ENCODE peak calls at places on chromosomes 12 and 14, in four cellular contexts. One of them, this sample, is unnamed. For H3K36me3, the result is how much of the 10 kb centered on the place peaks cover.

GRCh38 chr12:131682511-131682895 is 28.4 kb upstream of the SFSWAP start:
- DNase-seq in GM23338: no peak
- DNase-seq in PC-3: no peak
- DNase-seq in neural progenitor cell: no peak
- DNase-seq in this sample: no peak

GRCh38 chr12:116130431-116130830 is 147.1 kb downstream of the MED13L start:
- DNase-seq in PC-3: no peak
- DNase-seq in GM23338: no peak
- DNase-seq in neural progenitor cell: no peak
- DNase-seq in this sample: peak

GRCh38 chr12:52783563-52784316 is 6.6 kb upstream of the KRT76 start:
- DNase-seq in GM23338: no peak
- DNase-seq in PC-3: no peak
- DNase-seq in neural progenitor cell: no peak
- DNase-seq in this sample: no peak

GRCh38 chr14:49306152-49306751 is 279.9 kb downstream of the RPS29 start:
- DNase-seq in PC-3: peak
- DNase-seq in GM23338: peak
- DNase-seq in neural progenitor cell: peak
- DNase-seq in this sample: no peak

GRCh38 chr14:104897286-104898194 is 27.1 kb upstream of the PLD4 start:
- DNase-seq in PC-3: no peak
- DNase-seq in GM23338: no peak
- DNase-seq in neural progenitor cell: no peak
- DNase-seq in this sample: peak

GRCh38 chr14:36129181-36129580 is 47.3 kb downstream of the PTCSC3 start:
- DNase-seq in neural progenitor cell: peak
- DNase-seq in PC-3: peak
- DNase-seq in GM23338: peak
- DNase-seq in this sample: no peak

GRCh38 chr14:68637106-68638021 is 155.5 kb downstream of the ZFP36L1 start:
- DNase-seq in PC-3: no peak
- DNase-seq in neural progenitor cell: no peak
- DNase-seq in GM23338: no peak
- DNase-seq in this sample: peak

GRCh38 chr12:131057722-131058515 is 104.2 kb downstream of the ADGRD1 start:
- DNase-seq in PC-3: no peak
- DNase-seq in GM23338: no peak
- DNase-seq in neural progenitor cell: no peak
- DNase-seq in this sample: no peak

GRCh38 chr12:6684609-6685008 is 4.6 kb downstream of the ZNF384 start:
- DNase-seq in PC-3: peak
- DNase-seq in GM23338: peak
- DNase-seq in neural progenitor cell: peak
- DNase-seq in this sample: no peak

GRCh38 chr14:66426451-66426850 is 59.7 kb upstream of the CCDC196 start:
- DNase-seq in neural progenitor cell: no peak
- DNase-seq in PC-3: no peak
- DNase-seq in GM23338: no peak
- DNase-seq in this sample: no peak

GRCh38 chr12:3089588-3089987 is 12.4 kb downstream of the TSPAN9 start:
- DNase-seq in GM23338: no peak
- DNase-seq in neural progenitor cell: no peak
- DNase-seq in PC-3: no peak
- DNase-seq in this sample: no peak

GRCh38 chr12:3091030-3091304 is 13.8 kb downstream of the TSPAN9 start:
- DNase-seq in GM23338: no peak
- DNase-seq in PC-3: no peak
- DNase-seq in neural progenitor cell: no peak
- DNase-seq in this sample: no peak

GRCh38 chr12:3092770-3093169 is 15.6 kb downstream of the TSPAN9 start:
- DNase-seq in GM23338: no peak
- DNase-seq in neural progenitor cell: no peak
- DNase-seq in PC-3: no peak
- DNase-seq in this sample: no peak

GRCh38 chr12:3090238-3091029 is 13.3 kb downstream of the TSPAN9 start:
- DNase-seq in neural progenitor cell: no peak
- DNase-seq in PC-3: no peak
- DNase-seq in GM23338: no peak
- DNase-seq in this sample: peak

GRCh38 chr12:3091650-3092207 is 14.6 kb downstream of the TSPAN9 start:
- DNase-seq in neural progenitor cell: peak
- DNase-seq in GM23338: no peak
- DNase-seq in PC-3: no peak
- DNase-seq in this sample: no peak
- H3K36me3 ChIP-seq in neural progenitor cell: under half
- H3K36me3 ChIP-seq in GM23338: under half
- H3K36me3 ChIP-seq in PC-3: under half
- H3K36me3 ChIP-seq in this sample: under half

GRCh38 chr14:57937681-57938080 is 71.8 kb upstream of the SLC35F4 start:
- DNase-seq in GM23338: no peak
- DNase-seq in PC-3: no peak
- DNase-seq in neural progenitor cell: no peak
- DNase-seq in this sample: no peak

GRCh38 chr14:57943541-57943940 is 77.6 kb upstream of the SLC35F4 start:
- DNase-seq in neural progenitor cell: no peak
- DNase-seq in PC-3: no peak
- DNase-seq in GM23338: no peak
- DNase-seq in this sample: no peak

GRCh38 chr14:57943038-57943437 is 77.1 kb upstream of the SLC35F4 start:
- DNase-seq in neural progenitor cell: no peak
- DNase-seq in PC-3: no peak
- DNase-seq in GM23338: no peak
- DNase-seq in this sample: no peak

GRCh38 chr14:57938533-57938932 is 72.6 kb upstream of the SLC35F4 start:
- DNase-seq in PC-3: no peak
- DNase-seq in neural progenitor cell: no peak
- DNase-seq in GM23338: no peak
- DNase-seq in this sample: no peak

GRCh38 chr14:57939084-57939483 is 73.2 kb upstream of the SLC35F4 start:
- DNase-seq in GM23338: no peak
- DNase-seq in PC-3: no peak
- DNase-seq in neural progenitor cell: no peak
- DNase-seq in this sample: no peak
- H2AFZ ChIP-seq in GM23338: peak
- H2AFZ ChIP-seq in PC-3: no peak
- H2AFZ ChIP-seq in neural progenitor cell: no peak
- H2AFZ ChIP-seq in this sample: no peak

GRCh38 chr12:80935076-80935475 is 2.7 kb downstream of the LIN7A start:
- DNase-seq in PC-3: no peak
- DNase-seq in GM23338: no peak
- DNase-seq in neural progenitor cell: peak
- DNase-seq in this sample: no peak

GRCh38 chr12:80936642-80937390 is 918 bp downstream of the LIN7A start:
- DNase-seq in GM23338: peak
- DNase-seq in neural progenitor cell: peak
- DNase-seq in PC-3: peak
- DNase-seq in this sample: peak

GRCh38 chr12:80937391-80938238 is at the start of gene LIN7A:
- DNase-seq in neural progenitor cell: peak
- DNase-seq in PC-3: no peak
- DNase-seq in GM23338: peak
- DNase-seq in this sample: peak

GRCh38 chr12:80938397-80938796 is 663 bp upstream of the LIN7A start:
- DNase-seq in GM23338: no peak
- DNase-seq in PC-3: no peak
- DNase-seq in neural progenitor cell: no peak
- DNase-seq in this sample: no peak

GRCh38 chr12:80936353-80936641 is 1.4 kb downstream of the LIN7A start:
- DNase-seq in GM23338: peak
- DNase-seq in neural progenitor cell: peak
- DNase-seq in PC-3: no peak
- DNase-seq in this sample: peak
- H3K4me2 ChIP-seq in GM23338: peak
- H3K4me2 ChIP-seq in neural progenitor cell: peak
- H3K4me2 ChIP-seq in PC-3: peak
- H3K4me2 ChIP-seq in this sample: peak

DNA sequence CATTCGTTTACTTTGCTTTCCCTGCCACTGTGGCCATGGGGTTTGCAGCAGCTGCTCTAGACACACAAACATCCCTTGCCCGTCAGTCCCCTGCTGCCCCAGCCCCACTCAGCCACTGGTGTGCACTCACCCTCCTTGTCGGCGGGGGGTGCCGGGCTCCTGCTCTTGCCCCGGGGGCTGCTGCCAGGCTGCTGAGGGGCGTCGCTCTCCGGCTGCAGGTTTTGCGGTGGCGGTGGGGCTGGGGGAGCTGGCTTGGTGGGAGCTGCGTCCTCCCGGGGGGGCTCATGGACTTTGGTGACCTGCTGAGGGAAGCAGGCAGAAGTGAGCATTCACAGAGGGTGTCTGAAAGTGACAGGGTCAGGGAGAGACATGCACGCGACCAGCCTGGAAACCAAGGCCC is 67.1 kb downstream of the RFLNA start:
- DNase-seq in PC-3: no peak
- DNase-seq in GM23338: no peak
- DNase-seq in neural progenitor cell: no peak
- DNase-seq in this sample: no peak
- H3K36me3 ChIP-seq in PC-3: half or more
- H3K36me3 ChIP-seq in GM23338: under half
- H3K36me3 ChIP-seq in neural progenitor cell: under half
- H3K36me3 ChIP-seq in this sample: half or more

This sample was measured in osteoblast.